ENCODE peak calls at places on chromosomes 7 and 10, in four cellular contexts. F is cardiac muscle cell, D is spleen, I is uterus. Z is an unnamed sample.
A peak's percentile ranks its signal among the peaks of the same experiment; 100 is the strongest.

GRCh38 chr10:79184141-79184625 is 115.4 kb downstream of the ZMIZ1 start:
- DNase-seq in F (peak; percentile 58), D (no peak), I (no peak), Z (no peak)

GRCh38 chr7:43758861-43759683 is 592 bp downstream of the BLVRA start:
- DNase-seq in F (peak; percentile 55), D (peak; percentile 88), I (peak; percentile 49), Z (no peak)

GRCh38 chr7:51102828-51103227 is 213.8 kb downstream of the COBL start:
- DNase-seq in F (no peak), D (no peak), I (no peak), Z (no peak)

GRCh38 chr10:64648915-64649314 is 1127.7 kb downstream of the REEP3 start:
- DNase-seq in F (no peak), D (no peak), I (no peak), Z (no peak)

GRCh38 chr10:60521974-60522405 is 132.3 kb upstream of the ANK3 start:
- DNase-seq in F (peak; percentile 70), D (no peak), I (no peak), Z (no peak)

GRCh38 chr7:144907577-144907976 is 71.7 kb upstream of the TPK1 start:
- DNase-seq in F (no peak), D (no peak), I (no peak), Z (no peak)

GRCh38 chr10:15720635-15721310 is 1.1 kb upstream of the ITGA8 start:
- DNase-seq in F (no peak), D (no peak), I (no peak), Z (no peak)

GRCh38 chr10:62735464-62736188 is 68.9 kb upstream of the ADO start:
- DNase-seq in F (peak; percentile 81), D (no peak), I (no peak), Z (no peak)

GRCh38 chr10:58662314-58662713 is 149.6 kb downstream of the BICC1 start:
- DNase-seq in F (peak; percentile 88), D (no peak), I (no peak), Z (no peak)

GRCh38 chr10:112402917-112403316 is 29.0 kb downstream of the ACSL5 start:
- DNase-seq in F (no peak), D (no peak), I (no peak), Z (no peak)

GRCh38 chr7:21261627-21262564 is 166.0 kb upstream of the SP4 start:
- DNase-seq in F (peak; percentile 55), D (peak; percentile 71), I (no peak), Z (no peak)

GRCh38 chr7:44473295-44473694 is 17.2 kb downstream of the NUDCD3 start:
- DNase-seq in F (peak; percentile 43), D (no peak), I (no peak), Z (no peak)

GRCh38 chr7:90625562-90625961 is 29.4 kb downstream of the CDK14 start:
- DNase-seq in F (peak; percentile 95), D (no peak), I (peak; percentile 64), Z (no peak)

DNA sequence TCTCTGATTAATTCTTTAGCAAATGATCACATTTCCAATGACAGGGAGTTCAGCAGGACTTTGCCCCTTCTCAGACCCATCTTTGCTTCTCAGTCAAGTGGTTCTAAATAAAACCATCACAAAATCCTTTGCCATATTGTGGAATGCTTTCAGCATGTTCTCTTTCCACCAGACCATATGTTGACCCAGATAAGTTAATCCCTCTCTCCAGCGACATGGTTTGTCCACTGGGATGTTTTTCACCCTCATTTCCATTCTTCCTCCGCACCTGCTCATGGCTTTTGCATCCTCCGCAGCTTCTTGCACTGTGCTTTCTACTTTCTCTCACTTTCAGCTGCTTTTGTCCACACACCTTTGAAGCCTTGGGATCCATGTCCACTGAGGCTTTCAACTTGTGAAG is 52.4 kb upstream of the WAC start:
- DNase-seq in F (no peak), D (no peak), I (no peak), Z (no peak)
- H3K4me3 ChIP-seq in F (no peak overlapping the region), D (no peak overlapping the region), I (no peak overlapping the region), Z (no peak overlapping the region)

DNA sequence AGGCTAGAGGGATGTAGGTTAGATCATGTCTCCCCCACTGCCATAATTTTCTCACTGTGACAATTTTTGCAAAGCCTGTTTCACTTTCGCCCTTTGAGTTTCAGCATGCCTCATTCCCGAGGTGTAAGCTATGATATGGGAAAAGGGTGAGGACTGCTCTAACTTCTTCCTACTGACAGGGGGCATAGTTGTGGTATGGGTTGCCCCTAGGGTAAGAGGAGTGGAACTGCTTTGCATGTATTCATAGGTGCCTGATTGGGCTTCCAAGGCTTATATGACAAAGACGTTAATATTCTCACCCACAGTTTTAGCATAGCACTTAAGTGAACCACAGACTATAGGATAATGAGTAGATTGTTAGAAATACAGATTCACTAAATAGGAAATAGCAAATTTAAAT is 148.7 kb downstream of the BBS9 start:
- DNase-seq in F (no peak), D (no peak), I (no peak), Z (no peak)
- TF ChIP-seq CTCF in F (no peak), D (no peak), I (no peak), Z (no peak)

GRCh38 chr7:70657989-70658578 is 473.9 kb upstream of the GALNT17 start:
- DNase-seq in F (no peak), D (peak; percentile 20), I (no peak), Z (no peak)
- H3K27ac ChIP-seq in F (no peak overlapping the region), D (no peak overlapping the region), I (no peak overlapping the region), Z (no peak overlapping the region)

GRCh38 chr7:29375641-29376562 is 181.3 kb downstream of the CHN2 start:
- DNase-seq in F (no peak), D (no peak), I (no peak), Z (no peak)
- H3K4me3 ChIP-seq in F (no peak overlapping the region), D (no peak overlapping the region), I (no peak overlapping the region), Z (no peak overlapping the region)

DNA sequence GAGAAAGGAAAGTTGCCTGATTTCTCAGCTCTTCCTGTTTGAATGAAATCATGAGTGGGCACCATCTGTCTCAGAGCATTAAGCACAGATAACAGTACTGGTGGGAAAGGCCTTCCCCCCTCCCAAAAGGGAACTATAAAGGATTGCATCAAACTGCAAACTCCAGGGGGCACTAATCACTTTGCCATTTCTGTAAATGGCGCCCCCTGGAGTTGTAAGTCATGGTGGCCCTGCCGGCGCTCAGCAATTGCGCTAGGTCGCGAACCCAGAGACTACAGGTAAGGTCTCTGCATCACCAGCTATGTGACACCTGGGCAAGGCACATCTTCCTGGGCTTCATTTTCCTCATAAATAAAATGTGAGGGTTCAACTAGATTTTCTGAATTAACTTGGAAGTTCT is 11.1 kb downstream of the LRRC4 start:
- DNase-seq in F (no peak), D (no peak), I (no peak), Z (no peak)
- TF ChIP-seq CTCF in F (peak; percentile 24), D (no peak), I (no peak), Z (no peak)